ENCODE peak calls at places on chromosome 12, in four cellular contexts. W is T-helper 2 cell, S is foreskin fibroblast, K is M059J. B is an unnamed sample.

GRCh38 chr12:74431821-74432220 is 105.8 kb upstream of the ATXN7L3B start:
- DNase-seq in W (no peak), K (no peak), S (no peak), B (no peak)

GRCh38 chr12:89429539-89429938 is 77.2 kb upstream of the DUSP6 start:
- DNase-seq in S (no peak), W (no peak), K (no peak), B (no peak)

GRCh38 chr12:2335109-2335508 is 282.3 kb downstream of the CACNA1C start:
- DNase-seq in S (no peak), W (no peak), K (peak), B (no peak)

GRCh38 chr12:575948-576612 is 87.2 kb downstream of the NINJ2 start:
- DNase-seq in K (peak), S (peak), W (peak), B (peak)

GRCh38 chr12:59357811-59358210 is 238.0 kb upstream of the SLC16A7 start:
- DNase-seq in W (no peak), K (no peak), S (no peak), B (no peak)

GRCh38 chr12:124380793-124381453 is 86.0 kb downstream of the RFLNA start:
- DNase-seq in S (no peak), K (no peak), W (no peak), B (no peak)

GRCh38 chr12:16003460-16003859 is 92.3 kb downstream of the DERA start:
- DNase-seq in W (no peak), S (no peak), K (no peak), B (no peak)

GRCh38 chr12:67482751-67483661 is 165.5 kb upstream of the DYRK2 start:
- DNase-seq in S (peak), K (peak), W (no peak), B (peak)

GRCh38 chr12:130104596-130105253 is 57.5 kb upstream of the FZD10 start:
- DNase-seq in K (no peak), S (no peak), W (no peak), B (no peak)

GRCh38 chr12:96427269-96427729 is 27.1 kb upstream of the CDK17 start:
- DNase-seq in K (peak), W (no peak), S (peak), B (peak)

GRCh38 chr12:120007272-120007671 is 18.2 kb downstream of the BICDL1 start:
- DNase-seq in S (no peak), W (peak), K (no peak), B (no peak)

GRCh38 chr12:12992418-12993175 is 7.5 kb downstream of the HEBP1 start:
- DNase-seq in W (no peak), S (peak), K (peak), B (peak)

GRCh38 chr12:120103371-120103770 is 13.2 kb downstream of the RAB35 start:
- DNase-seq in K (no peak), W (no peak), S (no peak), B (no peak)

GRCh38 chr12:51886021-51886710 is 1.7 kb upstream of the ANKRD33 start:
- DNase-seq in S (peak), K (peak), W (no peak), B (peak)

GRCh38 chr12:94516985-94517384 is 57.3 kb upstream of the CEP83 start:
- DNase-seq in S (peak), W (no peak), K (no peak), B (no peak)

GRCh38 chr12:46386360-46386867 is 13.8 kb upstream of the SLC38A2 start:
- DNase-seq in S (peak), W (no peak), K (peak), B (peak)

GRCh38 chr12:1494856-1495255 is 99.5 kb downstream of the FBXL14 start:
- DNase-seq in S (no peak), W (no peak), K (no peak), B (no peak)